ENCODE peak calls at places on chromosomes 5 and 9, in ten cellular contexts. U is heart left ventricle, K is BE2C, D is Panc1, A is tibial nerve, L is foreskin fibroblast, O is body of pancreas, G is tibial artery, M is lower lobe of right lung, T is fibroblast of pulmonary artery. S is an unnamed sample.

GRCh38 chr9:76521244-76521673 is 62.3 kb downstream of the GCNT1 start:
- DNase-seq in U (no peak), K (no peak), D (no peak), A (no peak), L (no peak), O (no peak), G (no peak), M (no peak), T (no peak), S (no peak)

GRCh38 chr9:35110327-35110758 is 5.3 kb downstream of the ATOSB start:
- DNase-seq in U (no peak), K (no peak), D (no peak), A (no peak), L (peak; percentile 77), O (no peak), G (peak; percentile 64), M (no peak), T (peak; percentile 42), S (peak; percentile 28)

GRCh38 chr9:304519-305185 is 90.0 kb downstream of the DOCK8 start:
- DNase-seq in U (no peak), K (no peak), D (no peak), A (no peak), L (no peak), O (no peak), G (no peak), M (no peak), T (no peak), S (no peak)

GRCh38 chr9:35656340-35656739 is 1.5 kb downstream of the RMRP start:
- DNase-seq in U (no peak), K (no peak), D (no peak), A (no peak), L (no peak), O (no peak), G (no peak), M (no peak), T (no peak), S (no peak)

GRCh38 chr5:179255527-179256228 is 89.6 kb downstream of the ADAMTS2 start:
- DNase-seq in U (no peak), K (no peak), D (no peak), A (no peak), L (no peak), O (no peak), G (no peak), M (no peak), T (no peak), S (no peak)

GRCh38 chr9:36399980-36400331 is at the start of gene RNF38:
- DNase-seq in U (no peak), K (no peak), D (no peak), A (no peak), L (no peak), O (no peak), G (no peak), M (no peak), T (no peak), S (no peak)

GRCh38 chr9:93012998-93013855 is 45.3 kb upstream of the SUSD3 start:
- DNase-seq in U (no peak), K (no peak), D (no peak), A (no peak), L (no peak), O (no peak), G (no peak), M (no peak), T (no peak), S (no peak)

GRCh38 chr5:121251954-121252353 is 599.7 kb upstream of the FTMT start:
- DNase-seq in U (no peak), K (no peak), D (peak; percentile 54), A (no peak), L (peak; percentile 60), O (no peak), G (no peak), M (no peak), T (peak; percentile 81), S (no peak)

GRCh38 chr5:117999939-118000549 is 988.3 kb downstream of the DTWD2 start:
- DNase-seq in U (no peak), K (no peak), D (no peak), A (no peak), L (no peak), O (no peak), G (no peak), M (no peak), T (no peak), S (peak; percentile 10)

GRCh38 chr5:176784218-176785165 is 25.9 kb upstream of the UNC5A start:
- DNase-seq in U (no peak), K (no peak), D (peak; percentile 35), A (no peak), L (peak; percentile 66), O (no peak), G (no peak), M (no peak), T (peak; percentile 82), S (peak; percentile 77)

GRCh38 chr9:108634164-108634563 is 221.6 kb downstream of the ACTL7B start:
- DNase-seq in U (no peak), K (no peak), D (no peak), A (no peak), L (peak; percentile 62), O (no peak), G (no peak), M (no peak), T (peak; percentile 18), S (peak; percentile 18)

GRCh38 chr9:115170674-115171073 is 52.7 kb upstream of the TNC start:
- DNase-seq in U (no peak), K (no peak), D (no peak), A (no peak), L (peak; percentile 83), O (no peak), G (no peak), M (no peak), T (peak; percentile 40), S (peak; percentile 56)

GRCh38 chr9:96317335-96317980 is 15.5 kb upstream of the HSD17B3 start:
- DNase-seq in U (no peak), K (peak; percentile 40), D (no peak), A (peak; percentile 57), L (peak; percentile 83), O (peak; percentile 67), G (peak; percentile 27), M (peak; percentile 61), T (peak; percentile 78), S (peak; percentile 79)

GRCh38 chr9:24044576-24044975 is 218.5 kb upstream of the ELAVL2 start:
- DNase-seq in U (no peak), K (no peak), D (no peak), A (no peak), L (no peak), O (no peak), G (no peak), M (no peak), T (no peak), S (no peak)

GRCh38 chr5:150298701-150299451 is 3.8 kb downstream of the ARSI start:
- DNase-seq in U (no peak), K (no peak), D (no peak), A (no peak), L (peak; percentile 93), O (no peak), G (peak; percentile 73), M (no peak), T (peak; percentile 89), S (peak; percentile 99)

GRCh38 chr9:124423591-124423990 is 8.3 kb upstream of the PSMB7 start:
- DNase-seq in U (no peak), K (no peak), D (no peak), A (no peak), L (no peak), O (no peak), G (no peak), M (no peak), T (no peak), S (no peak)

DNA sequence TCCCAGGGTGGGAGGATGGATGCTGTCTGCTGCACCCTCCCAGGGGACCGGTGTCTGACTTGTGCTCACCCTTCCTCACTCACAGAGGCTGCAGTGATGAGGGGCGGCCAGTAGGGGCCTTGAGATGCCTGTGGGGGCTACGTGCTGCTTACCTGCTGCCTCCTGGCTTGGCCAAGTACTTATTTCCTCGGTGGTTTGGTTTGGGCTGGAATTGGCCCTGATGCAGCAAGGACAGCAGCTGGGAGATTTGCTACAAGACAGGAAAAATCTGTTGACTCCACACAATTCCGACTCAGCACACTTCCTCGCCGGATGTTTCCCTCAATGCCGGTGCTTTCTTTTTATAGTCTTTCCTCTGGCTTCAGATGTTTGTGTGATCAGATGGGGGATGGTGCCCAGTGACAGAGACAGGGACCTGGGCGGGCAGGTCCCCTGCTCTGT is 6.6 kb downstream of the PCDH12 start:
- DNase-seq in U (peak; percentile 47), K (peak; percentile 66), D (no peak), A (no peak), L (no peak), O (no peak), G (no peak), M (no peak), T (no peak), S (no peak)
- TF ChIP-seq CTCF in U (no peak), K (peak; percentile 67), D (peak; percentile 56), A (peak; percentile 17), L (peak; percentile 24), O (no peak), G (no peak), M (peak; percentile 18), T (peak; percentile 49), S (peak; percentile 58)

GRCh38 chr5:16794381-16794913 is 141.6 kb downstream of the MYO10 start:
- DNase-seq in U (no peak), K (no peak), D (no peak), A (no peak), L (no peak), O (no peak), G (no peak), M (no peak), T (no peak), S (no peak)
- H3K4me3 ChIP-seq in U (no peak overlapping the region), K (no peak overlapping the region), D (no peak overlapping the region), A (no peak overlapping the region), L (no peak overlapping the region), O (no peak overlapping the region), G (no peak overlapping the region), M (no peak overlapping the region), T (no peak overlapping the region), S (no peak overlapping the region)

GRCh38 chr9:68779558-68780376 is 74.7 kb downstream of the PIP5K1B start:
- DNase-seq in U (peak; percentile 98), K (peak; percentile 96), D (peak; percentile 46), A (peak; percentile 83), L (peak; percentile 98), O (peak; percentile 95), G (peak; percentile 92), M (peak; percentile 96), T (peak; percentile 95), S (peak; percentile 94)
- TF ChIP-seq CTCF in U (peak; percentile 28), K (peak; percentile 37), D (peak; percentile 64), A (peak; percentile 64), L (peak; percentile 26), O (no peak), G (peak; percentile 26), M (peak; percentile 48), T (no peak), S (peak; percentile 26)

GRCh38 chr5:140362875-140363630 is 3.1 kb downstream of the SLC4A9 start:
- DNase-seq in U (peak; percentile 91), K (peak; percentile 84), D (peak; percentile 41), A (peak; percentile 42), L (peak; percentile 79), O (peak; percentile 86), G (peak; percentile 63), M (peak; percentile 90), T (peak; percentile 70), S (peak; percentile 44)
- H3K4me3 ChIP-seq in U (no peak overlapping the region), K (peak overlapping the region; percentile 35), D (peak overlapping the region; percentile 41), A (no peak overlapping the region), L (peak overlapping the region; percentile 37), O (no peak overlapping the region), G (no peak overlapping the region), M (peak overlapping the region; percentile 38), T (peak overlapping the region; percentile 51), S (peak overlapping the region; percentile 44)

GRCh38 chr5:147822686-147823491 is 8.6 kb downstream of the SPINK1 start:
- DNase-seq in U (no peak), K (peak; percentile 57), D (peak; percentile 61), A (no peak), L (peak; percentile 27), O (peak; percentile 53), G (peak; percentile 26), M (no peak), T (peak; percentile 77), S (peak; percentile 68)
- TF ChIP-seq CTCF in U (peak; percentile 86), K (peak; percentile 99), D (peak; percentile 92), A (peak; percentile 90), L (peak; percentile 79), O (peak; percentile 91), G (peak; percentile 90), M (peak; percentile 80), T (peak; percentile 97), S (peak; percentile 90)